ENCODE peak calls at places on chromosome 14, in seven cellular contexts. C is GM12891, E is esophagus muscularis mucosa, S is NCI-H524 treated with DMSO at 0.1 percent for 48 hours, V is HFF-Myc, L is fibroblast of villous mesenchyme, P is NCI-H2081. N is an unnamed sample.

GRCh38 chr14:23365353-23366162 is 586 bp upstream of the EFS start:
- DNase-seq in C (no peak), E (no peak), S (no peak), V (no peak), L (peak), P (no peak), N (no peak)

GRCh38 chr14:70707138-70708038 is 65.7 kb downstream of the TTC9 start:
- DNase-seq in C (no peak), E (no peak), S (no peak), V (peak), L (no peak), P (peak), N (peak)

GRCh38 chr14:30854492-30854891 is 19.9 kb upstream of the COCH start:
- DNase-seq in C (no peak), E (no peak), S (no peak), V (no peak), L (no peak), P (no peak), N (no peak)

GRCh38 chr14:77746064-77746463 is 14.9 kb downstream of the SNW1 start:
- DNase-seq in C (no peak), E (no peak), S (no peak), V (no peak), L (no peak), P (no peak), N (no peak)

GRCh38 chr14:105467249-105467941 is 7.2 kb upstream of the CRIP2 start:
- DNase-seq in C (no peak), E (no peak), S (no peak), V (no peak), L (no peak), P (no peak), N (no peak)

GRCh38 chr14:94769413-94770250 is at the start of gene GSC:
- DNase-seq in C (no peak), E (no peak), S (no peak), V (no peak), L (peak), P (no peak), N (peak)

GRCh38 chr14:99462211-99462610 is 18.4 kb downstream of the SETD3 start:
- DNase-seq in C (no peak), E (no peak), S (no peak), V (no peak), L (no peak), P (no peak), N (no peak)

GRCh38 chr14:91114079-91115065 is 499 bp downstream of the DGLUCY start:
- DNase-seq in C (peak), E (no peak), S (no peak), V (no peak), L (peak), P (no peak), N (peak)

GRCh38 chr14:23114669-23115491 is 4.2 kb downstream of the CEBPE start:
- DNase-seq in C (no peak), E (no peak), S (no peak), V (peak), L (peak), P (no peak), N (peak)

GRCh38 chr14:30928462-30928861 is 54.1 kb downstream of the COCH start:
- DNase-seq in C (no peak), E (no peak), S (no peak), V (no peak), L (no peak), P (no peak), N (no peak)

GRCh38 chr14:22303589-22304195 is 285.3 kb downstream of the DAD1 start:
- DNase-seq in C (no peak), E (no peak), S (no peak), V (no peak), L (peak), P (no peak), N (peak)

GRCh38 chr14:75350505-75351060 is 72.0 kb downstream of the FOS start:
- DNase-seq in C (no peak), E (no peak), S (no peak), V (no peak), L (no peak), P (no peak), N (no peak)

GRCh38 chr14:85528080-85528881 is 1.7 kb upstream of the FLRT2 start:
- DNase-seq in C (no peak), E (no peak), S (peak), V (peak), L (peak), P (no peak), N (peak)

GRCh38 chr14:81268016-81268416 is 47.3 kb upstream of the GTF2A1 start:
- DNase-seq in C (no peak), E (peak), S (no peak), V (no peak), L (no peak), P (no peak), N (peak)

GRCh38 chr14:65431951-65432350 is 19.4 kb downstream of the FUT8 start:
- DNase-seq in C (no peak), E (no peak), S (no peak), V (no peak), L (peak), P (no peak), N (no peak)

GRCh38 chr14:49858383-49858782 is 5.8 kb upstream of the NEMF start:
- DNase-seq in C (no peak), E (no peak), S (no peak), V (no peak), L (no peak), P (no peak), N (no peak)

GRCh38 chr14:50957296-50957695 is 13.0 kb upstream of the PYGL start:
- DNase-seq in C (no peak), E (no peak), S (no peak), V (no peak), L (peak), P (no peak), N (peak)

GRCh38 chr14:89902876-89903275 is 51.7 kb downstream of the EFCAB11 start:
- DNase-seq in C (no peak), E (no peak), S (no peak), V (no peak), L (no peak), P (peak), N (no peak)

GRCh38 chr14:99327458-99328250 is 55.7 kb upstream of the BCL11B start:
- DNase-seq in C (no peak), E (no peak), S (no peak), V (no peak), L (no peak), P (no peak), N (no peak)

GRCh38 chr14:59013672-59014298 is 174.7 kb upstream of the DAAM1 start:
- DNase-seq in C (no peak), E (no peak), S (no peak), V (peak), L (peak), P (no peak), N (no peak)

GRCh38 chr14:61713724-61714437 is 18.6 kb downstream of the HIF1A start:
- DNase-seq in C (no peak), E (no peak), S (no peak), V (no peak), L (peak), P (no peak), N (no peak)

GRCh38 chr14:102760485-102761193 is 16.6 kb upstream of the TRAF3 start:
- DNase-seq in C (no peak), E (no peak), S (no peak), V (no peak), L (no peak), P (no peak), N (no peak)

GRCh38 chr14:43665570-43666267 is 841.4 kb downstream of the FSCB start:
- DNase-seq in C (no peak), E (no peak), S (no peak), V (no peak), L (no peak), P (no peak), N (no peak)

GRCh38 chr14:75041613-75042012 is 9.7 kb downstream of the MLH3 start:
- DNase-seq in C (no peak), E (no peak), S (no peak), V (no peak), L (no peak), P (no peak), N (peak)

GRCh38 chr14:38254565-38255407 is 1.1 kb downstream of the CLEC14A start:
- DNase-seq in C (no peak), E (no peak), S (no peak), V (no peak), L (peak), P (no peak), N (no peak)

GRCh38 chr14:61520546-61520945 is 174.8 kb upstream of the HIF1A start:
- DNase-seq in C (no peak), E (no peak), S (no peak), V (no peak), L (peak), P (no peak), N (no peak)

N was measured in Caki2.